ENCODE peak calls at places on chromosomes 3 and 15, in four cellular contexts. K is upper lobe of right lung; X is mammary epithelial cell; E is stimulated activated CD4-positive, alpha-beta T cell treated with anti-CD3 and anti-CD28 coated beads, Interleukin-1b, Interleukin-23, amount 100 ng/mL, for 4 hours. L is an unnamed sample.

GRCh38 chr3:168156479-168156878 is 60.8 kb upstream of the GOLIM4 start:
- DNase-seq in X (no peak), E (no peak), K (no peak), L (no peak)

GRCh38 chr3:51384145-51384729 is 854 bp upstream of the MANF start:
- DNase-seq in K (no peak), E (peak; percentile 37), X (no peak), L (peak; percentile 22)

GRCh38 chr3:194272861-194273266 is 78.3 kb downstream of the CPN2 start:
- DNase-seq in K (peak; percentile 31), X (no peak), E (no peak), L (no peak)

GRCh38 chr3:188240189-188240981 is 86.4 kb downstream of the LPP start:
- DNase-seq in X (no peak), E (no peak), K (no peak), L (no peak)

GRCh38 chr15:45253330-45253729 is 1.3 kb downstream of the SLC28A2 start:
- DNase-seq in X (no peak), E (no peak), K (no peak), L (peak; percentile 16)

GRCh38 chr3:43465109-43465508 is 156.7 kb downstream of the ANO10 start:
- DNase-seq in X (no peak), E (no peak), K (no peak), L (peak; percentile 91)

GRCh38 chr15:34993877-34994276 is 5.8 kb upstream of the ZNF770 start:
- DNase-seq in X (no peak), E (no peak), K (no peak), L (no peak)

GRCh38 chr3:185825379-185825638 is 467 bp upstream of the IGF2BP2 start:
- DNase-seq in E (no peak), X (no peak), K (no peak), L (no peak)

GRCh38 chr3:178170698-178171535 is 365.3 kb upstream of the KCNMB2 start:
- DNase-seq in K (no peak), X (peak; percentile 87), E (no peak), L (peak; percentile 88)

GRCh38 chr3:46934508-46935167 is 41.9 kb downstream of the CCDC12 start:
- DNase-seq in X (peak; percentile 86), K (peak; percentile 78), E (no peak), L (peak; percentile 85)

GRCh38 chr15:77826006-77826695 is 193.4 kb upstream of the LINGO1 start:
- DNase-seq in E (no peak), K (peak; percentile 51), X (no peak), L (no peak)

GRCh38 chr3:134579266-134579665 is 71.6 kb downstream of the KY start:
- DNase-seq in X (no peak), E (no peak), K (no peak), L (no peak)

GRCh38 chr15:68558318-68559305 is 20.2 kb upstream of the CORO2B start:
- DNase-seq in X (peak; percentile 57), K (no peak), E (no peak), L (no peak)

GRCh38 chr3:79729096-79729495 is 38.7 kb downstream of the ROBO1 start:
- DNase-seq in K (no peak), X (no peak), E (no peak), L (peak; percentile 51)

GRCh38 chr3:63613561-63613960 is 38.9 kb upstream of the SNTN start:
- DNase-seq in K (no peak), E (no peak), X (peak; percentile 13), L (no peak)

GRCh38 chr3:112776000-112776399 is 70.7 kb downstream of the CD200R1L start:
- DNase-seq in K (no peak), X (peak; percentile 91), E (no peak), L (peak; percentile 60)

GRCh38 chr3:70824078-70824477 is 511.6 kb upstream of the MDFIC2 start:
- DNase-seq in E (no peak), X (no peak), K (no peak), L (no peak)

GRCh38 chr15:92917606-92918407 is 17.7 kb downstream of the CHD2 start:
- DNase-seq in X (peak; percentile 86), E (peak; percentile 81), K (peak; percentile 90), L (peak; percentile 96)

GRCh38 chr15:42069496-42070275 is 24.7 kb downstream of the PLA2G4D start:
- DNase-seq in K (no peak), X (no peak), E (no peak), L (no peak)

L was measured in PC-3.